ENCODE peak calls at places on chromosomes 3 and 15, in eight cellular contexts. Q, B, F, D, G, P, S and W are unnamed samples.

GRCh38 chr15:89777073-89777820 is 1.1 kb downstream of the MESP2 start:
- DNase-seq in S (no peak), F (no peak), D (no peak), B (no peak), P (no peak), G (no peak), Q (no peak), W (no peak)

GRCh38 chr3:123028233-123028828 is 768 bp upstream of the SEMA5B start:
- DNase-seq in S (peak; percentile 79), B (peak; percentile 44), Q (peak; percentile 75), G (peak; percentile 41), P (peak; percentile 59), F (peak; percentile 52), D (no peak), W (peak; percentile 46)

GRCh38 chr15:47908950-47909670 is 191.8 kb downstream of the SEMA6D start:
- DNase-seq in S (no peak), Q (no peak), G (no peak), P (no peak), D (no peak), B (no peak), F (no peak), W (no peak)

GRCh38 chr15:99474041-99474906 is 91.5 kb upstream of the MEF2A start:
- DNase-seq in D (peak; percentile 70), F (no peak), P (no peak), G (no peak), Q (no peak), S (no peak), B (no peak), W (peak; percentile 63)

GRCh38 chr3:186024210-186024609 is 84.7 kb downstream of the ETV5 start:
- DNase-seq in D (peak; percentile 35), G (peak; percentile 33), B (no peak), S (no peak), F (no peak), Q (no peak), P (no peak), W (peak; percentile 29)

GRCh38 chr3:8416965-8417364 is 84.7 kb upstream of the LMCD1 start:
- DNase-seq in S (peak; percentile 65), Q (peak; percentile 31), B (no peak), F (no peak), P (peak; percentile 17), D (no peak), G (no peak), W (no peak)

GRCh38 chr3:102532901-102533300 is 98.1 kb downstream of the ZPLD1 start:
- DNase-seq in D (no peak), S (no peak), G (no peak), F (no peak), Q (no peak), B (no peak), P (no peak), W (no peak)

GRCh38 chr3:107416886-107417285 is 39.6 kb downstream of the CCDC54 start:
- DNase-seq in Q (no peak), P (no peak), S (no peak), D (no peak), F (no peak), G (no peak), B (no peak), W (no peak)

GRCh38 chr15:55237219-55238130 is 40.7 kb upstream of the RSL24D1 start:
- DNase-seq in G (no peak), F (no peak), P (no peak), D (no peak), B (no peak), S (no peak), Q (no peak), W (no peak)

GRCh38 chr3:25384471-25384870 is 43.6 kb upstream of the RARB start:
- DNase-seq in P (no peak), G (no peak), D (no peak), S (no peak), Q (no peak), B (no peak), F (no peak), W (no peak)

GRCh38 chr15:92772061-92772460 is 116.5 kb upstream of the FAM174B start:
- DNase-seq in B (no peak), P (no peak), Q (no peak), D (no peak), G (no peak), F (no peak), S (no peak), W (no peak)

GRCh38 chr3:102060814-102061213 is 211.5 kb downstream of the NFKBIZ start:
- DNase-seq in S (no peak), Q (peak; percentile 40), B (no peak), G (no peak), P (no peak), D (no peak), F (no peak), W (no peak)

GRCh38 chr15:101725073-101725472 is 800 bp upstream of the TARS3 start:
- DNase-seq in P (no peak), S (no peak), B (no peak), D (no peak), F (no peak), Q (no peak), G (no peak), W (no peak)
- H3K27ac ChIP-seq in P (no peak overlapping the region), S (no peak overlapping the region), B (no peak overlapping the region), D (peak overlapping the region; percentile 93), F (no peak overlapping the region), Q (peak overlapping the region; percentile 65), G (peak overlapping the region; percentile 75), W (peak overlapping the region; percentile 94)

DNA sequence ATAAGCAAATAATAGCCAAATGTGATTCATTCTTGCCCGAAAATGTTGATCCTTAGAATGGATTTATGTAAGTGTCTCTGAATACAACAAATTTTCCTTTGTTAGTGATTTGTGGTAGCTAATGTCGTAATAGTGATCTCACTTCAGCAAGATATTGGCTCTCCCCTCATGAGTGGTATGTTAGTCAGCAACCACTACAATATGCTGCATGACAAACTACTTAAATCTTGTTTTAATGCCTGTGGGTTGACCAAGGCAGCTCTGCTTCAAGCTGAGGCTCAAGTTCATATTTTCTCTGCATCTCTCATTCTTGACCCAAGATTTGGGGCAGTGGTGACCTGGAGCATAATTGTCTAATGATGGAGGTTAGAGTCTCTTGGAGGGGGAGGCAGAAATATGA is 49.8 kb upstream of the GALNT15 start:
- DNase-seq in P (no peak), F (peak; percentile 97), B (no peak), G (no peak), Q (no peak), S (no peak), D (no peak), W (no peak)
- H3K27ac ChIP-seq in P (no peak overlapping the region), F (peak overlapping the region; percentile 96), B (no peak overlapping the region), G (peak overlapping the region; percentile 65), Q (no peak overlapping the region), S (no peak overlapping the region), D (no peak overlapping the region), W (no peak overlapping the region)

GRCh38 chr3:100492810-100493140 is 356 bp downstream of the TMEM45A start:
- DNase-seq in P (no peak), D (no peak), B (no peak), F (no peak), Q (no peak), G (no peak), S (no peak), W (no peak)
- H3K27ac ChIP-seq in P (no peak overlapping the region), D (peak overlapping the region; percentile 77), B (no peak overlapping the region), F (peak overlapping the region; percentile 99), Q (peak overlapping the region; percentile 96), G (peak overlapping the region; percentile 72), S (peak overlapping the region; percentile 63), W (no peak overlapping the region)

DNA sequence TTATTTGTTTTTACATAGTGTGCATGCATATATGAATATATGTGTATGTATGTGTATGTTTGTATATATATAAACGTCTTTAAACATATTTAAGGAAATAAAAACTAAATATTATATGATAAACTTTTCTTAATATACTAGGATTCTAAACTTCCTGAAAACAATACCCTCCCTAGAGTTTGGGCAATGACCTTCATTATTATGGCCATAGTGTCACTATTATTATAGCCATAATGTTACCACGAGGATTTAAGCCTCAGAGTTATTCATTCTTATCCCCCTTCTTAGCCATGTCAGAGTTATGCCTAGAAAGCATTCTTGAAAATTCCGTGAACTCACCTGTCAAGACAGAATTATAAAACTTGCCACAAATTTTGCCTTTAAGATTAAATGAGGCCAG is 335.5 kb downstream of the ERC2 start:
- DNase-seq in D (no peak), G (no peak), B (no peak), F (no peak), P (no peak), Q (no peak), S (no peak), W (no peak)
- H3K27ac ChIP-seq in D (no peak overlapping the region), G (no peak overlapping the region), B (no peak overlapping the region), F (no peak overlapping the region), P (no peak overlapping the region), Q (peak overlapping the region; percentile 11), S (peak overlapping the region; percentile 90), W (no peak overlapping the region)